ENCODE peak calls at places on chromosomes 2 and 18, in five cellular contexts. I is A549, Y is dorsolateral prefrontal cortex, M is thoracic aorta, A is GM23248. H is an unnamed sample.
A peak's percentile ranks its signal among the peaks of the same experiment; 100 is the strongest.

GRCh38 chr2:128069769-128070168 is 21.2 kb upstream of the UGGT1 start:
- DNase-seq in I (no peak), Y (no peak), M (no peak), A (peak; percentile 29), H (no peak)

GRCh38 chr2:239937866-239938640 is 87.1 kb downstream of the NDUFA10 start:
- DNase-seq in I (no peak), Y (peak; percentile 33), M (no peak), A (no peak), H (no peak)

GRCh38 chr2:200703132-200703925 is 108.4 kb upstream of the BZW1 start:
- DNase-seq in I (peak; percentile 15), Y (no peak), M (no peak), A (peak; percentile 83), H (no peak)

GRCh38 chr18:9774150-9774549 is 66.0 kb downstream of the RAB31 start:
- DNase-seq in I (no peak), Y (no peak), M (no peak), A (no peak), H (no peak)

GRCh38 chr2:61710711-61711110 is 143.1 kb downstream of the FAM161A start:
- DNase-seq in I (no peak), Y (no peak), M (no peak), A (no peak), H (no peak)

GRCh38 chr2:84441505-84441904 is 17.6 kb downstream of the SUCLG1 start:
- DNase-seq in I (no peak), Y (no peak), M (no peak), A (no peak), H (no peak)

GRCh38 chr18:42087195-42087594 is 132.2 kb downstream of the PIK3C3 start:
- DNase-seq in I (no peak), Y (no peak), M (no peak), A (no peak), H (no peak)

GRCh38 chr2:177983183-177983788 is 89.3 kb downstream of the PDE11A start:
- DNase-seq in I (peak; percentile 48), Y (no peak), M (no peak), A (peak; percentile 79), H (peak; percentile 22)

GRCh38 chr18:26419746-26420145 is 128.6 kb downstream of the KCTD1 start:
- DNase-seq in I (no peak), Y (no peak), M (no peak), A (peak; percentile 33), H (no peak)

GRCh38 chr2:206045251-206045650 is 40.7 kb downstream of the INO80D start:
- DNase-seq in I (no peak), Y (no peak), M (no peak), A (peak; percentile 17), H (no peak)

GRCh38 chr2:198657520-198658121 is 800.1 kb downstream of the SATB2 start:
- DNase-seq in I (no peak), Y (no peak), M (no peak), A (peak; percentile 61), H (peak; percentile 9)

GRCh38 chr18:3074094-3074493 is 61.1 kb upstream of the LPIN2 start:
- DNase-seq in I (no peak), Y (no peak), M (no peak), A (no peak), H (no peak)

GRCh38 chr2:11891591-11891990 is 145.2 kb downstream of the LPIN1 start:
- DNase-seq in I (no peak), Y (no peak), M (no peak), A (no peak), H (no peak)

GRCh38 chr18:23884712-23885375 is 129.7 kb upstream of the TTC39C start:
- DNase-seq in I (no peak), Y (no peak), M (no peak), A (no peak), H (no peak)

GRCh38 chr2:73128841-73129535 is 16.2 kb upstream of the RAB11FIP5 start:
- DNase-seq in I (no peak), Y (no peak), M (no peak), A (no peak), H (no peak)

GRCh38 chr2:239275871-239276812 is 124.7 kb downstream of the HDAC4 start:
- DNase-seq in I (no peak), Y (no peak), M (no peak), A (peak; percentile 95), H (no peak)

GRCh38 chr18:74399225-74399887 is 57.8 kb downstream of the DIPK1C start:
- DNase-seq in I (no peak), Y (no peak), M (no peak), A (no peak), H (no peak)

GRCh38 chr2:55857766-55858165 is 65.8 kb downstream of the EFEMP1 start:
- DNase-seq in I (no peak), Y (no peak), M (no peak), A (no peak), H (no peak)

GRCh38 chr2:234569776-234570430 is 73.0 kb upstream of the ARL4C start:
- DNase-seq in I (no peak), Y (no peak), M (no peak), A (no peak), H (no peak)

GRCh38 chr2:71610671-71611070 is 157.3 kb downstream of the DYSF start:
- DNase-seq in I (no peak), Y (peak; percentile 7), M (no peak), A (no peak), H (no peak)

GRCh38 chr2:26619649-26620605 is 21.2 kb downstream of the CIB4 start:
- DNase-seq in I (no peak), Y (no peak), M (no peak), A (no peak), H (no peak)

GRCh38 chr18:10041180-10041579 is 127.4 kb downstream of the VAPA start:
- DNase-seq in I (no peak), Y (no peak), M (peak; percentile 58), A (no peak), H (no peak)

GRCh38 chr18:77135339-77136075 is 2.9 kb upstream of the MBP start:
- DNase-seq in I (no peak), Y (no peak), M (no peak), A (no peak), H (no peak)

GRCh38 chr2:46320141-46320567 is 22.9 kb downstream of the EPAS1 start:
- DNase-seq in I (no peak), Y (no peak), M (no peak), A (peak; percentile 76), H (no peak)

GRCh38 chr18:22088029-22088428 is 81.4 kb upstream of the GATA6 start:
- DNase-seq in I (no peak), Y (no peak), M (no peak), A (no peak), H (no peak)

GRCh38 chr2:155377931-155378444 is 679.5 kb downstream of the KCNJ3 start:
- DNase-seq in I (no peak), Y (no peak), M (no peak), A (peak; percentile 36), H (no peak)

GRCh38 chr2:127623388-127624320 is 22.3 kb upstream of the GPR17 start:
- DNase-seq in I (no peak), Y (peak; percentile 37), M (no peak), A (peak; percentile 71), H (no peak)

GRCh38 chr2:32902174-32902573 is 44.6 kb upstream of the LTBP1 start:
- DNase-seq in I (no peak), Y (no peak), M (no peak), A (no peak), H (no peak)

GRCh38 chr18:80154293-80154692 is 45.2 kb downstream of the ADNP2 start:
- DNase-seq in I (peak; percentile 24), Y (no peak), M (no peak), A (peak; percentile 56), H (peak; percentile 11)

GRCh38 chr2:189369566-189369965 is 71.7 kb upstream of the WDR75 start:
- DNase-seq in I (peak; percentile 6), Y (no peak), M (no peak), A (peak; percentile 78), H (no peak)

GRCh38 chr2:108960006-108960405 is 29.0 kb downstream of the EDAR start:
- DNase-seq in I (no peak), Y (no peak), M (no peak), A (no peak), H (no peak)

GRCh38 chr2:30456578-30456977 is 9.5 kb downstream of the LCLAT1 start:
- DNase-seq in I (no peak), Y (no peak), M (no peak), A (no peak), H (no peak)

GRCh38 chr18:60209042-60209441 is 163.5 kb downstream of the MC4R start:
- DNase-seq in I (no peak), Y (no peak), M (no peak), A (no peak), H (no peak)
- H3K27ac ChIP-seq in I (no peak overlapping the region), Y (no peak overlapping the region), M (no peak overlapping the region), A (no peak overlapping the region), H (no peak overlapping the region)

GRCh38 chr2:54404270-54404669 is 51.9 kb upstream of the SPTBN1 start:
- DNase-seq in I (no peak), Y (no peak), M (no peak), A (no peak), H (no peak)
- H3K27ac ChIP-seq in I (no peak overlapping the region), Y (no peak overlapping the region), M (no peak overlapping the region), A (no peak overlapping the region), H (no peak overlapping the region)

GRCh38 chr2:210461401-210461800 is 15.2 kb downstream of the LANCL1 start:
- DNase-seq in I (no peak), Y (no peak), M (no peak), A (no peak), H (no peak)
- H3K27ac ChIP-seq in I (no peak overlapping the region), Y (peak overlapping the region; percentile 76), M (no peak overlapping the region), A (no peak overlapping the region), H (no peak overlapping the region)

GRCh38 chr2:66714651-66715050 is 279.7 kb downstream of the MEIS1 start:
- DNase-seq in I (no peak), Y (no peak), M (no peak), A (peak; percentile 2), H (no peak)

GRCh38 chr2:66717491-66717890 is 282.6 kb downstream of the MEIS1 start:
- DNase-seq in I (no peak), Y (no peak), M (no peak), A (no peak), H (no peak)

GRCh38 chr2:66721776-66722175 is 286.9 kb downstream of the MEIS1 start:
- DNase-seq in I (no peak), Y (no peak), M (no peak), A (no peak), H (no peak)

GRCh38 chr2:66717973-66718372 is 283.0 kb downstream of the MEIS1 start:
- DNase-seq in I (no peak), Y (no peak), M (no peak), A (no peak), H (no peak)
- H3K27ac ChIP-seq in I (no peak overlapping the region), Y (no peak overlapping the region), M (no peak overlapping the region), A (no peak overlapping the region), H (no peak overlapping the region)

GRCh38 chr2:60538136-60538535 is 15.3 kb downstream of the BCL11A start:
- DNase-seq in I (no peak), Y (no peak), M (no peak), A (no peak), H (no peak)
- H3K27ac ChIP-seq in I (no peak overlapping the region), Y (no peak overlapping the region), M (no peak overlapping the region), A (no peak overlapping the region), H (no peak overlapping the region)

DNA sequence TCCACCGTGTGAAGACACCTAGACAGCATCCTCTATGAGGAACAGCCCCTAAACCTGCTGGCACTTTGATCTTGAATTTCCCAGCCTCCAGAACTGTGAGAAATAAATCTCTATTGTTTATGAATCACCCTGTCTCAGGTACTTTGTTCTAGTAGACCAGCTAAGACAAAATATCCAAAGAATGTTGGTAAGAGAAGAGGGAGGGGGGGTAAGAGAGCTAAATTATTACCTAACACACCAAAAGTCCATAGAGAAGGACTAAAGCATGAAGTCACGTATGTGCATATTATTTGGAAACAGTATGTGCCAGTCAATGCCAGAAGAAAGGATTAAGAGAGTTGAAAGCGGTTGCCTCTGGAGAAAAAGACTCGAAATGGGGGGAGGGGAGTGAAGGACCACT is 211.0 kb downstream of the SP3 start:
- DNase-seq in I (no peak), Y (no peak), M (no peak), A (no peak), H (no peak)
- H3K27ac ChIP-seq in I (no peak overlapping the region), Y (no peak overlapping the region), M (no peak overlapping the region), A (no peak overlapping the region), H (no peak overlapping the region)